ENCODE peak calls at places on chromosomes 4 and X, in six cellular contexts. V is stimulated activated CD4-positive, alpha-beta T cell treated with anti-CD3 and anti-CD28 coated beads, TNF-alpha, amount 100 ng/mL, for 4 hours; M is SHP77; K is dermis microvascular lymphatic vessel endothelial cell; L is HT1080; T is NCI-H748 treated with DMSO at 0.1 percent for 48 hours. H is an unnamed sample.

GRCh38 chrX:11438380-11438723 is 145.1 kb downstream of the AMELX start:
- DNase-seq in V (no peak), M (no peak), K (no peak), L (no peak), T (no peak), H (no peak)

GRCh38 chr4:7101692-7102515 is 34.0 kb upstream of the GRPEL1 start:
- DNase-seq in V (peak), M (peak), K (no peak), L (peak), T (peak), H (peak)

GRCh38 chrX:10101269-10101668 is 55.5 kb upstream of the CLCN4 start:
- DNase-seq in V (no peak), M (no peak), K (no peak), L (no peak), T (no peak), H (no peak)

GRCh38 chr4:15479089-15479912 is 9.6 kb downstream of the CC2D2A start:
- DNase-seq in V (no peak), M (peak), K (peak), L (peak), T (peak), H (peak)

GRCh38 chrX:70422886-70423336 is at the start of gene GDPD2:
- DNase-seq in V (no peak), M (peak), K (no peak), L (peak), T (no peak), H (peak)

GRCh38 chrX:16610121-16610565 is 39.8 kb upstream of the S100G start:
- DNase-seq in V (no peak), M (no peak), K (no peak), L (peak), T (no peak), H (peak)

GRCh38 chrX:4560192-4560591 is 846.7 kb upstream of the PRKX start:
- DNase-seq in V (no peak), M (no peak), K (no peak), L (no peak), T (no peak), H (peak)

GRCh38 chr4:165765053-165765452 is 108.0 kb upstream of the TLL1 start:
- DNase-seq in V (no peak), M (no peak), K (no peak), L (no peak), T (no peak), H (peak)

GRCh38 chrX:11137543-11138139 is 26.5 kb downstream of the HCCS start:
- DNase-seq in V (no peak), M (no peak), K (peak), L (peak), T (no peak), H (peak)

GRCh38 chr4:126682250-126682649 is 950.5 kb upstream of the INTU start:
- DNase-seq in V (no peak), M (no peak), K (no peak), L (no peak), T (no peak), H (no peak)

GRCh38 chrX:77528034-77528433 is 80.8 kb downstream of the FGF16 start:
- DNase-seq in V (no peak), M (no peak), K (no peak), L (no peak), T (no peak), H (no peak)

GRCh38 chr4:89797117-89797516 is 39.8 kb downstream of the SNCA start:
- DNase-seq in V (no peak), M (no peak), K (no peak), L (peak), T (no peak), H (peak)

GRCh38 chrX:148133099-148133725 is 152.1 kb downstream of the FMR1NB start:
- DNase-seq in V (no peak), M (no peak), K (no peak), L (peak), T (peak), H (no peak)

GRCh38 chr4:25969374-25969773 is 55.4 kb downstream of the SMIM20 start:
- DNase-seq in V (no peak), M (peak), K (no peak), L (no peak), T (no peak), H (no peak)

GRCh38 chrX:110146521-110146920 is 143.6 kb downstream of the TMEM164 start:
- DNase-seq in V (no peak), M (no peak), K (no peak), L (peak), T (peak), H (peak)

GRCh38 chr4:135838889-135839288 is 1637.3 kb upstream of the PABPC4L start:
- DNase-seq in V (no peak), M (peak), K (no peak), L (peak), T (peak), H (peak)

GRCh38 chrX:72123471-72124185 is 8.1 kb downstream of the RTL5 start:
- DNase-seq in V (no peak), M (no peak), K (no peak), L (peak), T (no peak), H (no peak)

GRCh38 chrX:100647095-100647494 is 3.1 kb downstream of the SRPX2 start:
- DNase-seq in V (no peak), M (no peak), K (no peak), L (no peak), T (no peak), H (no peak)